ENCODE peak calls at places on chromosomes 6 and 20, in ten cellular contexts. N is dorsolateral prefrontal cortex, G is NCI-H510A treated with DMSO at 0.1 percent for 48 hours, X is fibroblast of pulmonary artery, R is H54, S is breast epithelium, P is GM10248, J is GM23248, C is HT1080, M is Kasumi-1. Z is an unnamed sample.

GRCh38 chr20:20375862-20376261 is 8.0 kb downstream of the INSM1 start:
- DNase-seq in N (no peak), G (peak; percentile 99), X (no peak), R (no peak), S (no peak), P (no peak), J (no peak), C (no peak), M (no peak), Z (no peak)

GRCh38 chr6:29631860-29632731 is 887 bp downstream of the GABBR1 start:
- DNase-seq in N (peak; percentile 66), G (peak; percentile 58), X (peak; percentile 68), R (peak; percentile 47), S (peak; percentile 54), P (peak; percentile 67), J (peak; percentile 58), C (peak; percentile 46), M (no peak), Z (peak; percentile 51)

GRCh38 chr6:130943738-130944137 is 116.5 kb downstream of the SMLR1 start:
- DNase-seq in N (no peak), G (no peak), X (no peak), R (no peak), S (no peak), P (no peak), J (no peak), C (no peak), M (no peak), Z (no peak)

GRCh38 chr6:85751374-85752055 is 108.8 kb upstream of the SYNCRIP start:
- DNase-seq in N (no peak), G (no peak), X (no peak), R (no peak), S (no peak), P (no peak), J (no peak), C (no peak), M (no peak), Z (no peak)

GRCh38 chr6:30483677-30484279 is 5.5 kb upstream of the HLA-E start:
- DNase-seq in N (no peak), G (no peak), X (peak; percentile 88), R (no peak), S (no peak), P (peak; percentile 55), J (peak; percentile 81), C (peak; percentile 57), M (peak; percentile 78), Z (peak; percentile 40)

GRCh38 chr6:150099953-150100352 is 31.0 kb upstream of the ULBP3 start:
- DNase-seq in N (no peak), G (no peak), X (no peak), R (no peak), S (no peak), P (no peak), J (no peak), C (no peak), M (no peak), Z (no peak)

GRCh38 chr20:43691928-43692524 is 25.1 kb downstream of the MYBL2 start:
- DNase-seq in N (peak; percentile 53), G (peak; percentile 25), X (peak; percentile 38), R (peak; percentile 59), S (no peak), P (peak; percentile 80), J (peak; percentile 60), C (peak; percentile 52), M (peak; percentile 44), Z (no peak)

GRCh38 chr20:38728237-38728761 is 4.0 kb downstream of the SLC32A1 start:
- DNase-seq in N (no peak), G (no peak), X (no peak), R (no peak), S (no peak), P (no peak), J (no peak), C (no peak), M (no peak), Z (no peak)

GRCh38 chr6:15622045-15622750 is 40.6 kb downstream of the DTNBP1 start:
- DNase-seq in N (no peak), G (no peak), X (peak; percentile 45), R (no peak), S (no peak), P (no peak), J (peak; percentile 31), C (no peak), M (peak; percentile 21), Z (no peak)

GRCh38 chr6:136236491-136237293 is 13.4 kb downstream of the MTFR2 start:
- DNase-seq in N (no peak), G (no peak), X (no peak), R (no peak), S (no peak), P (no peak), J (peak; percentile 35), C (no peak), M (peak; percentile 63), Z (no peak)

GRCh38 chr6:19142236-19142635 is 694.9 kb upstream of the ID4 start:
- DNase-seq in N (no peak), G (no peak), X (no peak), R (no peak), S (no peak), P (no peak), J (no peak), C (no peak), M (no peak), Z (no peak)

GRCh38 chr20:4045741-4046140 is 30.4 kb upstream of the RNF24 start:
- DNase-seq in N (no peak), G (no peak), X (peak; percentile 54), R (peak; percentile 67), S (no peak), P (no peak), J (peak; percentile 65), C (peak; percentile 96), M (no peak), Z (peak; percentile 69)

GRCh38 chr20:48404598-48404997 is 423.2 kb downstream of the PREX1 start:
- DNase-seq in N (no peak), G (no peak), X (no peak), R (no peak), S (no peak), P (peak; percentile 28), J (no peak), C (no peak), M (no peak), Z (no peak)

GRCh38 chr20:38692436-38693411 is 31.6 kb upstream of the SLC32A1 start:
- DNase-seq in N (peak; percentile 46), G (no peak), X (peak; percentile 82), R (peak; percentile 24), S (no peak), P (peak; percentile 50), J (peak; percentile 66), C (peak; percentile 17), M (peak; percentile 14), Z (peak; percentile 36)

GRCh38 chr20:51573576-51574243 is 31.2 kb upstream of the NFATC2 start:
- DNase-seq in N (no peak), G (no peak), X (no peak), R (no peak), S (peak; percentile 66), P (no peak), J (peak; percentile 58), C (no peak), M (no peak), Z (peak; percentile 41)

GRCh38 chr6:16371401-16371800 is 133.0 kb downstream of the GMPR start:
- DNase-seq in N (no peak), G (no peak), X (no peak), R (no peak), S (no peak), P (no peak), J (no peak), C (no peak), M (no peak), Z (no peak)

GRCh38 chr6:57262901-57263694 is 41.0 kb upstream of the RAB23 start:
- DNase-seq in N (no peak), G (no peak), X (peak; percentile 95), R (peak; percentile 37), S (no peak), P (no peak), J (peak; percentile 97), C (peak; percentile 87), M (no peak), Z (peak; percentile 99)

GRCh38 chr20:45467861-45468260 is 1.7 kb upstream of the WFDC2 start:
- DNase-seq in N (peak; percentile 53), G (peak; percentile 82), X (no peak), R (no peak), S (no peak), P (no peak), J (no peak), C (no peak), M (no peak), Z (no peak)

GRCh38 chr6:85143686-85144085 is 306.2 kb upstream of the NT5E start:
- DNase-seq in N (no peak), G (no peak), X (no peak), R (no peak), S (no peak), P (no peak), J (peak; percentile 21), C (no peak), M (no peak), Z (no peak)

GRCh38 chr20:50312682-50313187 is 122.1 kb downstream of the CEBPB start:
- DNase-seq in N (no peak), G (no peak), X (peak; percentile 93), R (peak; percentile 49), S (peak; percentile 95), P (no peak), J (peak; percentile 82), C (peak; percentile 64), M (no peak), Z (peak; percentile 94)

GRCh38 chr6:35624341-35625070 is 64.2 kb downstream of the FKBP5 start:
- DNase-seq in N (no peak), G (no peak), X (peak; percentile 36), R (no peak), S (no peak), P (no peak), J (peak; percentile 40), C (peak; percentile 6), M (peak; percentile 11), Z (no peak)

GRCh38 chr20:1160496-1160895 is 24.3 kb downstream of the TMEM74B start:
- DNase-seq in N (no peak), G (no peak), X (no peak), R (no peak), S (no peak), P (no peak), J (no peak), C (no peak), M (no peak), Z (no peak)

GRCh38 chr20:44231713-44232468 is 15.2 kb upstream of the GDAP1L1 start:
- DNase-seq in N (no peak), G (no peak), X (no peak), R (no peak), S (no peak), P (no peak), J (no peak), C (no peak), M (no peak), Z (no peak)

GRCh38 chr6:23531666-23532065 is 594.3 kb upstream of the NRSN1 start:
- DNase-seq in N (no peak), G (no peak), X (no peak), R (no peak), S (no peak), P (no peak), J (no peak), C (no peak), M (no peak), Z (no peak)

GRCh38 chr6:56772737-56773184 is 130.1 kb upstream of the DST start:
- DNase-seq in N (no peak), G (no peak), X (peak; percentile 66), R (peak; percentile 53), S (peak; percentile 39), P (no peak), J (peak; percentile 88), C (peak; percentile 89), M (no peak), Z (peak; percentile 86)

GRCh38 chr6:163675611-163676010 is 261.1 kb downstream of the QKI start:
- DNase-seq in N (no peak), G (no peak), X (no peak), R (no peak), S (no peak), P (no peak), J (no peak), C (no peak), M (no peak), Z (no peak)

GRCh38 chr20:59808729-59809381 is 124.6 kb downstream of the SYCP2 start:
- DNase-seq in N (no peak), G (no peak), X (no peak), R (no peak), S (no peak), P (no peak), J (no peak), C (no peak), M (no peak), Z (no peak)

GRCh38 chr20:22207280-22207679 is 377.1 kb downstream of the FOXA2 start:
- DNase-seq in N (no peak), G (no peak), X (no peak), R (no peak), S (no peak), P (no peak), J (no peak), C (peak; percentile 12), M (no peak), Z (no peak)